ENCODE peak calls at places on chromosomes 7 and 10, in seven cellular contexts. O is lower leg skin; K is frontal cortex; W is T-helper 9 cell; Y is iris pigment epithelial cell; H is activated T-cell treated with anti-CD3 and anti-CD28 coated beads, Interleukin-2, amount 50 U/mL, for 48 hours; D is GM20000. R is an unnamed sample.

GRCh38 chr7:127616709-127617108 is 1.2 kb downstream of the PAX4 start:
- DNase-seq in O (no peak), K (no peak), W (no peak), Y (no peak), H (no peak), D (no peak), R (no peak)

GRCh38 chr10:100886099-100886498 is 26.7 kb upstream of the SLF2 start:
- DNase-seq in O (no peak), K (no peak), W (no peak), Y (no peak), H (no peak), D (no peak), R (no peak)

GRCh38 chr7:12738665-12739064 is 51.2 kb downstream of the ARL4A start:
- DNase-seq in O (no peak), K (no peak), W (no peak), Y (no peak), H (no peak), D (no peak), R (no peak)

GRCh38 chr7:46478046-46478445 is 557.0 kb upstream of the IGFBP3 start:
- DNase-seq in O (no peak), K (no peak), W (no peak), Y (peak), H (no peak), D (no peak), R (no peak)

GRCh38 chr10:78267598-78267997 is 233.9 kb downstream of the RPS24 start:
- DNase-seq in O (no peak), K (no peak), W (no peak), Y (peak), H (no peak), D (no peak), R (no peak)

GRCh38 chr7:107233174-107233573 is 64.4 kb downstream of the HBP1 start:
- DNase-seq in O (no peak), K (no peak), W (no peak), Y (no peak), H (no peak), D (no peak), R (no peak)

GRCh38 chr10:124742418-124743187 is 1.6 kb downstream of the FAM53B start:
- DNase-seq in O (no peak), K (no peak), W (no peak), Y (peak), H (peak), D (no peak), R (no peak)

GRCh38 chr7:324011-324410 is 34.0 kb downstream of the FOXL3 start:
- DNase-seq in O (no peak), K (no peak), W (no peak), Y (no peak), H (no peak), D (no peak), R (no peak)

GRCh38 chr7:47614450-47614849 is 32.5 kb upstream of the TNS3 start:
- DNase-seq in O (no peak), K (no peak), W (no peak), Y (no peak), H (no peak), D (no peak), R (no peak)

GRCh38 chr7:23514755-23515154 is 17.0 kb downstream of the TRA2A start:
- DNase-seq in O (no peak), K (no peak), W (no peak), Y (no peak), H (no peak), D (peak), R (no peak)

GRCh38 chr7:140928491-140929309 is 4.0 kb upstream of the BRAF start:
- DNase-seq in O (no peak), K (no peak), W (no peak), Y (no peak), H (no peak), D (no peak), R (no peak)

GRCh38 chr10:10910634-10911033 is 107.0 kb upstream of the CELF2 start:
- DNase-seq in O (no peak), K (no peak), W (no peak), Y (no peak), H (no peak), D (no peak), R (no peak)

GRCh38 chr7:65983965-65984654 is 2.1 kb upstream of the GUSB start:
- DNase-seq in O (no peak), K (no peak), W (no peak), Y (no peak), H (no peak), D (no peak), R (no peak)

GRCh38 chr10:113937756-113938155 is 83.3 kb downstream of the NHLRC2 start:
- DNase-seq in O (no peak), K (no peak), W (no peak), Y (no peak), H (no peak), D (no peak), R (no peak)

GRCh38 chr7:106425017-106425719 is 140.4 kb upstream of the NAMPT start:
- DNase-seq in O (peak), K (peak), W (no peak), Y (peak), H (peak), D (peak), R (peak)

GRCh38 chr7:47671358-47671757 is 89.4 kb upstream of the TNS3 start:
- DNase-seq in O (no peak), K (no peak), W (no peak), Y (no peak), H (no peak), D (no peak), R (no peak)

GRCh38 chr10:75532253-75532924 is 101.0 kb downstream of the LRMDA start:
- DNase-seq in O (no peak), K (no peak), W (no peak), Y (peak), H (no peak), D (no peak), R (no peak)

GRCh38 chr10:5040010-5040635 is 36.5 kb upstream of the AKR1C2 start:
- DNase-seq in O (no peak), K (no peak), W (no peak), Y (no peak), H (no peak), D (no peak), R (no peak)

GRCh38 chr10:96501985-96502384 is 11.7 kb downstream of the TLL2 start:
- DNase-seq in O (no peak), K (no peak), W (no peak), Y (peak), H (no peak), D (no peak), R (no peak)

GRCh38 chr10:47257396-47258120 is 42.4 kb upstream of the GDF10 start:
- DNase-seq in O (no peak), K (no peak), W (no peak), Y (peak), H (no peak), D (peak), R (no peak)

GRCh38 chr10:93376372-93377296 is 105.5 kb downstream of the MYOF start:
- DNase-seq in O (peak), K (peak), W (no peak), Y (peak), H (peak), D (peak), R (no peak)

GRCh38 chr10:113261806-113262205 is 291.0 kb upstream of the HABP2 start:
- DNase-seq in O (no peak), K (no peak), W (no peak), Y (no peak), H (no peak), D (no peak), R (no peak)

GRCh38 chr7:45980181-45980905 is 59.3 kb upstream of the IGFBP3 start:
- DNase-seq in O (no peak), K (no peak), W (no peak), Y (peak), H (no peak), D (no peak), R (no peak)

GRCh38 chr7:79406371-79406770 is 47.1 kb downstream of the MAGI2 start:
- DNase-seq in O (no peak), K (no peak), W (no peak), Y (peak), H (no peak), D (no peak), R (no peak)

GRCh38 chr10:31120392-31120791 is 88.7 kb upstream of the ZNF438 start:
- DNase-seq in O (no peak), K (no peak), W (no peak), Y (peak), H (no peak), D (no peak), R (no peak)

GRCh38 chr10:48215148-48215982 is 59.1 kb downstream of the FRMPD2 start:
- DNase-seq in O (no peak), K (no peak), W (no peak), Y (peak), H (peak), D (peak), R (no peak)